ENCODE peak calls at places on chromosomes 2 and 18, in eight cellular contexts. E is nephron progenitor cell; F is HEK293T; O is spleen; Q is activated naive CD4-positive, alpha-beta T cell treated with anti-CD3 and anti-CD28 coated beads, Interleukin-2, amount 50 U/mL, for 16 hours; T is 8988T; G is DND-41; B is smooth muscle cell of the brain vasculature. C is an unnamed sample.

GRCh38 chr18:35672897-35673296 is 91.4 kb downstream of the GALNT1 start:
- DNase-seq in E (no peak), F (no peak), O (no peak), Q (no peak), T (no peak), G (no peak), B (no peak), C (no peak)

GRCh38 chr18:62763101-62763521 is 47.8 kb downstream of the PHLPP1 start:
- DNase-seq in E (no peak), F (no peak), O (no peak), Q (no peak), T (no peak), G (no peak), B (no peak), C (no peak)

GRCh38 chr2:111986116-111986900 is 68.8 kb upstream of the TMEM87B start:
- DNase-seq in E (no peak), F (no peak), O (no peak), Q (no peak), T (no peak), G (no peak), B (no peak), C (no peak)

GRCh38 chr18:39602112-39602511 is 2036.5 kb upstream of the CELF4 start:
- DNase-seq in E (no peak), F (no peak), O (no peak), Q (no peak), T (no peak), G (no peak), B (no peak), C (no peak)

GRCh38 chr2:46632349-46632748 is 153.0 kb downstream of the TMEM247 start:
- DNase-seq in E (no peak), F (peak), O (no peak), Q (no peak), T (no peak), G (no peak), B (peak), C (no peak)

GRCh38 chr2:220396287-220396686 is 768.9 kb downstream of the SLC4A3 start:
- DNase-seq in E (no peak), F (no peak), O (no peak), Q (no peak), T (no peak), G (no peak), B (no peak), C (no peak)

GRCh38 chr2:110874565-110875383 is 142.4 kb downstream of the ACOXL start:
- DNase-seq in E (no peak), F (no peak), O (no peak), Q (no peak), T (no peak), G (no peak), B (no peak), C (no peak)

GRCh38 chr2:33215299-33215698 is 261.1 kb upstream of the RASGRP3 start:
- DNase-seq in E (no peak), F (no peak), O (no peak), Q (no peak), T (no peak), G (no peak), B (no peak), C (no peak)

GRCh38 chr2:95305341-95306058 is 8.4 kb downstream of the KCNIP3 start:
- DNase-seq in E (no peak), F (no peak), O (no peak), Q (no peak), T (no peak), G (no peak), B (no peak), C (no peak)

GRCh38 chr2:36371963-36372391 is 16.4 kb downstream of the CRIM1 start:
- DNase-seq in E (no peak), F (no peak), O (no peak), Q (no peak), T (no peak), G (no peak), B (no peak), C (no peak)

GRCh38 chr18:24633121-24633520 is 172.7 kb downstream of the HRH4 start:
- DNase-seq in E (no peak), F (no peak), O (no peak), Q (no peak), T (no peak), G (no peak), B (no peak), C (no peak)